ENCODE peak calls at places on chromosomes 16 and 17, in four cellular contexts. B is T-helper 9 cell; G is stimulated activated CD4-positive, alpha-beta T cell treated with anti-CD3 and anti-CD28 coated beads, Interleukin-1b, Interleukin-23, amount 100 ng/mL, for 24 hours; L is hypothalamus. Q is an unnamed sample.

GRCh38 chr17:57357830-57358426 is 101.6 kb downstream of the MSI2 start:
- DNase-seq in B (no peak), G (no peak), L (no peak), Q (no peak)

GRCh38 chr17:30449480-30449879 is 27.7 kb upstream of the GOSR1 start:
- DNase-seq in B (no peak), G (no peak), L (no peak), Q (no peak)

GRCh38 chr17:3641717-3642486 is 5.3 kb downstream of the CTNS start:
- DNase-seq in B (no peak), G (no peak), L (no peak), Q (no peak)

GRCh38 chr17:27408891-27409290 is 47.4 kb upstream of the KSR1 start:
- DNase-seq in B (no peak), G (no peak), L (no peak), Q (no peak)

GRCh38 chr16:83206426-83206825 is 579.7 kb downstream of the CDH13 start:
- DNase-seq in B (no peak), G (no peak), L (no peak), Q (no peak)

GRCh38 chr16:83606486-83607030 is 201.2 kb upstream of the HSBP1 start:
- DNase-seq in B (no peak), G (no peak), L (no peak), Q (no peak)

GRCh38 chr16:69930117-69930776 is 20.9 kb upstream of the CLEC18A start:
- DNase-seq in B (peak; percentile 13), G (peak; percentile 45), L (no peak), Q (no peak)

GRCh38 chr17:73657473-73658116 is 13.3 kb upstream of the SDK2 start:
- DNase-seq in B (no peak), G (no peak), L (no peak), Q (no peak)

GRCh38 chr17:55453836-55454557 is 32.4 kb upstream of the MMD start:
- DNase-seq in B (no peak), G (no peak), L (no peak), Q (no peak)

GRCh38 chr16:67150058-67150832 is 553 bp downstream of the B3GNT9 start:
- DNase-seq in B (no peak), G (no peak), L (no peak), Q (no peak)

GRCh38 chr16:50083996-50084395 is 18.2 kb downstream of the HEATR3 start:
- DNase-seq in B (no peak), G (no peak), L (no peak), Q (no peak)

GRCh38 chr16:85279874-85280545 is 167.7 kb upstream of the CIBAR2 start:
- DNase-seq in B (no peak), G (no peak), L (no peak), Q (no peak)

GRCh38 chr17:59110973-59111372 is 4.3 kb upstream of the TRIM37 start:
- DNase-seq in B (no peak), G (no peak), L (no peak), Q (no peak)

GRCh38 chr16:8493885-8494487 is 96.3 kb downstream of the TMEM114 start:
- DNase-seq in B (no peak), G (no peak), L (no peak), Q (no peak)

GRCh38 chr17:6084226-6085161 is 14.3 kb downstream of the WSCD1 start:
- DNase-seq in B (no peak), G (no peak), L (peak; percentile 60), Q (no peak)

GRCh38 chr17:65062168-65062915 is 5.8 kb upstream of the GNA13 start:
- DNase-seq in B (no peak), G (no peak), L (no peak), Q (no peak)

GRCh38 chr16:68434654-68435210 is 13.6 kb downstream of the SMPD3 start:
- DNase-seq in B (no peak), G (no peak), L (no peak), Q (peak; percentile 79)

GRCh38 chr16:89720859-89721643 is at the start of the genes VPS9D1 and ZNF276:
- DNase-seq in B (peak; percentile 81), G (peak; percentile 81), L (peak; percentile 62), Q (peak; percentile 61)

Q was measured in breast epithelium.